ENCODE peak calls at places on chromosome 9, in four cellular contexts. N, L, Z and R are unnamed samples. For H3K9me3, the result is how much of the 10 kb centered on the place peaks cover.

GRCh38 chr9:98886691-98887229 is 56.9 kb upstream of the COL15A1 start:
- DNase-seq in N (no peak), L (no peak), Z (no peak), R (no peak)

GRCh38 chr9:81456431-81456970 is 232.8 kb downstream of the TLE1 start:
- DNase-seq in N (peak), Z (no peak), L (no peak), R (no peak)

GRCh38 chr9:69564557-69564956 is 107.6 kb downstream of the APBA1 start:
- DNase-seq in N (no peak), L (no peak), Z (no peak), R (no peak)

GRCh38 chr9:27625751-27626628 is 52.7 kb upstream of the C9orf72 start:
- DNase-seq in Z (no peak), N (peak), L (no peak), R (no peak)

GRCh38 chr9:78695521-78695920 is 398.6 kb downstream of the PSAT1 start:
- DNase-seq in N (no peak), Z (no peak), L (no peak), R (no peak)

GRCh38 chr9:92439921-92440750 is 15.9 kb upstream of the OMD start:
- DNase-seq in L (no peak), Z (no peak), N (peak), R (no peak)

GRCh38 chr9:97857603-97858392 is 4.8 kb downstream of the FOXE1 start:
- DNase-seq in Z (no peak), N (no peak), L (no peak), R (no peak)

GRCh38 chr9:89928521-89929275 is 323.9 kb downstream of the GADD45G start:
- DNase-seq in L (no peak), Z (no peak), N (no peak), R (no peak)

GRCh38 chr9:108743901-108744371 is 111.8 kb downstream of the ACTL7B start:
- DNase-seq in L (no peak), N (no peak), Z (peak), R (no peak)

GRCh38 chr9:124348831-124349230 is 66.4 kb downstream of the PSMB7 start:
- DNase-seq in Z (no peak), N (no peak), L (no peak), R (no peak)

GRCh38 chr9:88652876-88653275 is 117.9 kb downstream of the NXNL2 start:
- DNase-seq in N (no peak), Z (no peak), L (no peak), R (no peak)

GRCh38 chr9:135783540-135784245 is 81.7 kb downstream of the KCNT1 start:
- DNase-seq in Z (no peak), L (no peak), N (peak), R (no peak)

GRCh38 chr9:23117621-23118020 is 671.0 kb downstream of the DMRTA1 start:
- DNase-seq in N (peak), Z (no peak), L (no peak), R (no peak)

GRCh38 chr9:116286287-116286686 is 132.7 kb downstream of the PAPPA start:
- DNase-seq in Z (peak), L (no peak), N (no peak), R (no peak)

GRCh38 chr9:134571946-134572914 is 69.4 kb upstream of the COL5A1 start:
- DNase-seq in N (no peak), L (no peak), Z (no peak), R (no peak)

GRCh38 chr9:20015427-20015931 is 226.6 kb upstream of the SLC24A2 start:
- DNase-seq in Z (peak), N (no peak), L (peak), R (no peak)

GRCh38 chr9:110583237-110583636 is 3.7 kb upstream of the SVEP1 start:
- DNase-seq in Z (no peak), N (peak), L (no peak), R (no peak)

DNA sequence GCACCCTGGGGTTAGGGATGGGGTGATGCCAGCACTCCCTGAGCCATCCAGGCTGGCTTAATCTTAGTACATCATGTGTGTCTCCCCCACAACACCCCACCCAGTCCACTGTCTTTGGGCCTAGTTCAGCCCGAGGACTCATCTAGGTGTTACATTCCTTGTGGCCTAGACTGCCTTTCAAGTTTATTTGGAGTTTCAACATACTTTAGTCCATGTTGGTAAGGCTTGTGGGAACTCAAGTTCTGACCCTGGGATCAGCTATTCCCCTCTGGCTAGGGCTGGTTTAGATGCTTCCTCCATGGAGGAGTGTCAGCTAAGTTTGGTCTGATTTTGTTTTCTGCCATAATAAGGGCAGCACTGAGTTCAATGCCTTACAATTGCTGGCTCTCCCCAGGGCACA is 302.4 kb downstream of the SMARCA2 start:
- DNase-seq in L (no peak), N (no peak), Z (no peak), R (no peak)
- H3K9me3 ChIP-seq in L (under half), N (under half), Z (under half), R (under half)

GRCh38 chr9:125659201-125659840 is 47.7 kb downstream of the MAPKAP1 start:
- DNase-seq in N (no peak), Z (no peak), L (no peak), R (no peak)

GRCh38 chr9:125659954-125660353 is 47.1 kb downstream of the MAPKAP1 start:
- DNase-seq in N (peak), Z (no peak), L (no peak), R (no peak)

GRCh38 chr9:125660557-125660956 is 46.5 kb downstream of the MAPKAP1 start:
- DNase-seq in Z (no peak), N (no peak), L (no peak), R (no peak)

DNA sequence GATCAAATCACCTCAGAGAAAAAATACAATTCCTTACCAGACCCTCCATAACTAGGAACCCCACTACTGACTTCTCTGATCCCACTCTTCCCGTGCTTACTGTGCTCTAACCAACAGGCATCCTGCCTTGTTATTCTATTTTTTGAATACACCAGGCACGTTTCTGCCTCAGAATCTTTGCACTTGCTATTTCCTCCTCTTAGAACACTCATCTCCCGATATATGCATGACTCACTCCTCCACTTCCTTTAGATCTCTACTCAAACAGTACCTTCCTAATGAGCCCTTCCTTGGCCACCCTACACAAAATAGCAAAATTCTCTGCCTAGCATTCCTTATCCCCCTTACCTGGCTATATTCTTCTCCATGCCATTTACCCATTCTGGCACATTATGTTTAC is 43.9 kb downstream of the MAPKAP1 start:
- DNase-seq in Z (peak), L (no peak), N (peak), R (no peak)
- H3K9me3 ChIP-seq in Z (under half), L (under half), N (under half), R (under half)

DNA sequence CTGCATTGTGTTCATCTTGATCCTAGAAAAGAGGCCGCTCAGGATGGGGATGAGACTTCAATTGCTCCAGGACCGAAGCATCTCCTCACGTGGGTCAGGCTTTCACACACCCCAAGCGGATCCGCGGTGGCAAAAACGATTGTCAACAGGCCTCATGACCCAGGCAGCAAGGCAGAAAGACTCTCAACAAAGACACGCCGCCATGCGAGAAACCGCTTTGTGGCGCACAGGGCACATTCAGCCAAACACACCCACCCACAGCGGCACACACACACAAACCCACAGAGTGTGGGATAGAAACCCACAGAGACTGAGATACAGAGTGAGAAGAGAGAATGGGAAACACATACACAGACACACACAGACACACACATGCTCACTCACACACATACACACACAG is 483.4 kb downstream of the SPATA31A7 start:
- DNase-seq in Z (no peak), N (no peak), L (no peak), R (no peak)
- H3K9me3 ChIP-seq in Z (under half), N (under half), L (under half), R (under half)

GRCh38 chr9:114697951-114698351 is 16.0 kb upstream of the TEX48 start:
- DNase-seq in Z (no peak), L (no peak), N (no peak), R (no peak)
- H3K9me3 ChIP-seq in Z (under half), L (under half), N (under half), R (under half)

GRCh38 chr9:61668846-61669245 is 479.0 kb downstream of the SPATA31A7 start:
- DNase-seq in Z (no peak), L (no peak), N (no peak), R (no peak)
- H3K9me3 ChIP-seq in Z (under half), L (under half), N (under half), R (under half)

GRCh38 chr9:130779153-130779855 is 55.8 kb upstream of the ABL1 start:
- DNase-seq in Z (no peak), N (no peak), L (no peak), R (no peak)
- H3K9me3 ChIP-seq in Z (under half), N (under half), L (under half), R (under half)

GRCh38 chr9:122718038-122718437 is 5.8 kb upstream of the OR1L4 start:
- DNase-seq in Z (no peak), N (no peak), L (no peak), R (no peak)
- H3K9me3 ChIP-seq in Z (under half), N (under half), L (under half), R (under half)

GRCh38 chr9:8179381-8180053 is 379.9 kb upstream of the DMAC1 start:
- DNase-seq in L (no peak), Z (no peak), N (no peak), R (no peak)
- H3K9me3 ChIP-seq in L (under half), Z (under half), N (under half), R (under half)

GRCh38 chr9:96766199-96766598 is 11.7 kb downstream of the ZNF510 start:
- DNase-seq in Z (no peak), L (no peak), N (no peak), R (no peak)

GRCh38 chr9:96771124-96771523 is 6.8 kb downstream of the ZNF510 start:
- DNase-seq in N (no peak), Z (no peak), L (no peak), R (no peak)

GRCh38 chr9:96769989-96770388 is 7.9 kb downstream of the ZNF510 start:
- DNase-seq in N (no peak), L (no peak), Z (no peak), R (no peak)
- H3K9me3 ChIP-seq in N (under half), L (under half), Z (half or more), R (under half)